ENCODE peak calls at places on chromosomes 5 and 9, in eight cellular contexts. One of them, this sample, is unnamed.

GRCh38 chr9:72980600-72981265 is 27.9 kb upstream of the ALDH1A1 start:
- DNase-seq in stimulated activated CD4-positive, alpha-beta T cell treated with anti-CD3 and anti-CD28 coated beads, Interleukin-12 subunit alpha, Interleukin-12 subunit beta, amount 100 ng/mL, for 4 hours: no peak
- DNase-seq in KG1: no peak
- DNase-seq in GM12865: no peak
- DNase-seq in EH: no peak
- DNase-seq in prostate gland: no peak
- DNase-seq in effector CD8-positive, alpha-beta T cell: no peak
- DNase-seq in left kidney: peak; percentile 61
- DNase-seq in this sample: peak; percentile 2

GRCh38 chr9:129761901-129762359 is 9.1 kb upstream of the PTGES start:
- DNase-seq in stimulated activated CD4-positive, alpha-beta T cell treated with anti-CD3 and anti-CD28 coated beads, Interleukin-12 subunit alpha, Interleukin-12 subunit beta, amount 100 ng/mL, for 4 hours: no peak
- DNase-seq in KG1: no peak
- DNase-seq in GM12865: no peak
- DNase-seq in EH: peak; percentile 96
- DNase-seq in prostate gland: no peak
- DNase-seq in effector CD8-positive, alpha-beta T cell: no peak
- DNase-seq in left kidney: peak; percentile 57
- DNase-seq in this sample: no peak

GRCh38 chr9:137499858-137500661 is 40.9 kb upstream of the NSMF start:
- DNase-seq in stimulated activated CD4-positive, alpha-beta T cell treated with anti-CD3 and anti-CD28 coated beads, Interleukin-12 subunit alpha, Interleukin-12 subunit beta, amount 100 ng/mL, for 4 hours: no peak
- DNase-seq in KG1: no peak
- DNase-seq in GM12865: no peak
- DNase-seq in EH: no peak
- DNase-seq in prostate gland: no peak
- DNase-seq in effector CD8-positive, alpha-beta T cell: no peak
- DNase-seq in left kidney: peak; percentile 24
- DNase-seq in this sample: no peak

GRCh38 chr5:115813719-115814118 is 2.7 kb downstream of the CDO1 start:
- DNase-seq in stimulated activated CD4-positive, alpha-beta T cell treated with anti-CD3 and anti-CD28 coated beads, Interleukin-12 subunit alpha, Interleukin-12 subunit beta, amount 100 ng/mL, for 4 hours: no peak
- DNase-seq in KG1: no peak
- DNase-seq in GM12865: no peak
- DNase-seq in EH: no peak
- DNase-seq in prostate gland: no peak
- DNase-seq in effector CD8-positive, alpha-beta T cell: no peak
- DNase-seq in left kidney: no peak
- DNase-seq in this sample: peak; percentile 24

GRCh38 chr5:128966375-128966774 is 1.1 kb downstream of the SLC27A6 start:
- DNase-seq in stimulated activated CD4-positive, alpha-beta T cell treated with anti-CD3 and anti-CD28 coated beads, Interleukin-12 subunit alpha, Interleukin-12 subunit beta, amount 100 ng/mL, for 4 hours: no peak
- DNase-seq in KG1: no peak
- DNase-seq in GM12865: no peak
- DNase-seq in EH: no peak
- DNase-seq in prostate gland: no peak
- DNase-seq in effector CD8-positive, alpha-beta T cell: no peak
- DNase-seq in left kidney: no peak
- DNase-seq in this sample: no peak

GRCh38 chr5:112384523-112384922 is 34.6 kb downstream of the EPB41L4A start:
- DNase-seq in stimulated activated CD4-positive, alpha-beta T cell treated with anti-CD3 and anti-CD28 coated beads, Interleukin-12 subunit alpha, Interleukin-12 subunit beta, amount 100 ng/mL, for 4 hours: no peak
- DNase-seq in KG1: no peak
- DNase-seq in GM12865: no peak
- DNase-seq in EH: no peak
- DNase-seq in prostate gland: no peak
- DNase-seq in effector CD8-positive, alpha-beta T cell: no peak
- DNase-seq in left kidney: no peak
- DNase-seq in this sample: no peak

GRCh38 chr5:27191786-27192505 is 153.6 kb upstream of the CDH9 start:
- DNase-seq in stimulated activated CD4-positive, alpha-beta T cell treated with anti-CD3 and anti-CD28 coated beads, Interleukin-12 subunit alpha, Interleukin-12 subunit beta, amount 100 ng/mL, for 4 hours: no peak
- DNase-seq in KG1: no peak
- DNase-seq in GM12865: no peak
- DNase-seq in EH: peak; percentile 13
- DNase-seq in prostate gland: no peak
- DNase-seq in effector CD8-positive, alpha-beta T cell: no peak
- DNase-seq in left kidney: no peak
- DNase-seq in this sample: no peak

GRCh38 chr9:112489039-112489546 is 2.5 kb downstream of the KIAA1958 start:
- DNase-seq in stimulated activated CD4-positive, alpha-beta T cell treated with anti-CD3 and anti-CD28 coated beads, Interleukin-12 subunit alpha, Interleukin-12 subunit beta, amount 100 ng/mL, for 4 hours: no peak
- DNase-seq in KG1: no peak
- DNase-seq in GM12865: no peak
- DNase-seq in EH: no peak
- DNase-seq in prostate gland: no peak
- DNase-seq in effector CD8-positive, alpha-beta T cell: no peak
- DNase-seq in left kidney: peak; percentile 41
- DNase-seq in this sample: peak; percentile 6

GRCh38 chr9:14159440-14160222 is 154.3 kb downstream of the NFIB start:
- DNase-seq in stimulated activated CD4-positive, alpha-beta T cell treated with anti-CD3 and anti-CD28 coated beads, Interleukin-12 subunit alpha, Interleukin-12 subunit beta, amount 100 ng/mL, for 4 hours: no peak
- DNase-seq in KG1: no peak
- DNase-seq in GM12865: no peak
- DNase-seq in EH: no peak
- DNase-seq in prostate gland: no peak
- DNase-seq in effector CD8-positive, alpha-beta T cell: no peak
- DNase-seq in left kidney: peak; percentile 11
- DNase-seq in this sample: no peak

GRCh38 chr9:120532475-120532874 is 47.5 kb downstream of the CDK5RAP2 start:
- DNase-seq in stimulated activated CD4-positive, alpha-beta T cell treated with anti-CD3 and anti-CD28 coated beads, Interleukin-12 subunit alpha, Interleukin-12 subunit beta, amount 100 ng/mL, for 4 hours: no peak
- DNase-seq in KG1: no peak
- DNase-seq in GM12865: no peak
- DNase-seq in EH: peak; percentile 65
- DNase-seq in prostate gland: peak; percentile 71
- DNase-seq in effector CD8-positive, alpha-beta T cell: no peak
- DNase-seq in left kidney: no peak
- DNase-seq in this sample: peak; percentile 11

GRCh38 chr5:143494162-143494561 is 90.7 kb upstream of the NR3C1 start:
- DNase-seq in stimulated activated CD4-positive, alpha-beta T cell treated with anti-CD3 and anti-CD28 coated beads, Interleukin-12 subunit alpha, Interleukin-12 subunit beta, amount 100 ng/mL, for 4 hours: no peak
- DNase-seq in KG1: no peak
- DNase-seq in GM12865: no peak
- DNase-seq in EH: peak; percentile 89
- DNase-seq in prostate gland: no peak
- DNase-seq in effector CD8-positive, alpha-beta T cell: no peak
- DNase-seq in left kidney: no peak
- DNase-seq in this sample: no peak

GRCh38 chr9:137592767-137593166 is 2.5 kb upstream of the ZMYND19 start:
- DNase-seq in stimulated activated CD4-positive, alpha-beta T cell treated with anti-CD3 and anti-CD28 coated beads, Interleukin-12 subunit alpha, Interleukin-12 subunit beta, amount 100 ng/mL, for 4 hours: no peak
- DNase-seq in KG1: no peak
- DNase-seq in GM12865: no peak
- DNase-seq in EH: no peak
- DNase-seq in prostate gland: no peak
- DNase-seq in effector CD8-positive, alpha-beta T cell: no peak
- DNase-seq in left kidney: no peak
- DNase-seq in this sample: no peak

GRCh38 chr9:110282023-110282766 is 25.9 kb upstream of the TXN start:
- DNase-seq in stimulated activated CD4-positive, alpha-beta T cell treated with anti-CD3 and anti-CD28 coated beads, Interleukin-12 subunit alpha, Interleukin-12 subunit beta, amount 100 ng/mL, for 4 hours: no peak
- DNase-seq in KG1: no peak
- DNase-seq in GM12865: no peak
- DNase-seq in EH: peak; percentile 16
- DNase-seq in prostate gland: no peak
- DNase-seq in effector CD8-positive, alpha-beta T cell: no peak
- DNase-seq in left kidney: no peak
- DNase-seq in this sample: no peak

GRCh38 chr5:7391688-7392400 is 4.1 kb upstream of the ADCY2 start:
- DNase-seq in stimulated activated CD4-positive, alpha-beta T cell treated with anti-CD3 and anti-CD28 coated beads, Interleukin-12 subunit alpha, Interleukin-12 subunit beta, amount 100 ng/mL, for 4 hours: no peak
- DNase-seq in KG1: no peak
- DNase-seq in GM12865: no peak
- DNase-seq in EH: no peak
- DNase-seq in prostate gland: no peak
- DNase-seq in effector CD8-positive, alpha-beta T cell: no peak
- DNase-seq in left kidney: no peak
- DNase-seq in this sample: no peak

GRCh38 chr5:56175465-56175864 is 57.7 kb downstream of the ANKRD55 start:
- DNase-seq in stimulated activated CD4-positive, alpha-beta T cell treated with anti-CD3 and anti-CD28 coated beads, Interleukin-12 subunit alpha, Interleukin-12 subunit beta, amount 100 ng/mL, for 4 hours: no peak
- DNase-seq in KG1: no peak
- DNase-seq in GM12865: no peak
- DNase-seq in EH: peak; percentile 84
- DNase-seq in prostate gland: no peak
- DNase-seq in effector CD8-positive, alpha-beta T cell: no peak
- DNase-seq in left kidney: no peak
- DNase-seq in this sample: no peak

This sample was measured in SK-MEL-5.